ENCODE peak calls at places on chromosomes 3 and 15, in five cellular contexts. O is iris pigment epithelial cell; G is activated CD8-positive, alpha-beta memory T cell treated with anti-CD3 and anti-CD28 coated beads for 48 hours; X is astrocyte; T is RWPE1. K is an unnamed sample.

GRCh38 chr3:128068156-128068620 is 16.0 kb downstream of the SEC61A1 start:
- DNase-seq in O (no peak), X (no peak), T (peak; percentile 43), G (no peak), K (peak; percentile 36)

GRCh38 chr3:152362086-152362485 is 93.4 kb downstream of the MBNL1 start:
- DNase-seq in T (no peak), O (no peak), G (no peak), X (no peak), K (no peak)

GRCh38 chr3:188298585-188298984 is 144.6 kb downstream of the LPP start:
- DNase-seq in T (no peak), O (no peak), X (no peak), G (no peak), K (no peak)

GRCh38 chr3:106341090-106341489 is 472.3 kb upstream of the CBLB start:
- DNase-seq in T (no peak), X (no peak), O (no peak), G (no peak), K (no peak)

GRCh38 chr3:104886220-104886995 is 480.3 kb upstream of the ALCAM start:
- DNase-seq in T (no peak), G (no peak), O (peak; percentile 76), X (peak; percentile 47), K (no peak)

GRCh38 chr3:190076138-190076537 is 44.6 kb downstream of the P3H2 start:
- DNase-seq in X (peak; percentile 49), T (no peak), O (no peak), G (no peak), K (no peak)

GRCh38 chr15:89513284-89513683 is 16.9 kb upstream of the RHCG start:
- DNase-seq in G (no peak), O (no peak), T (peak; percentile 73), X (no peak), K (no peak)

GRCh38 chr15:68214838-68215234 is 9.7 kb upstream of the CALML4 start:
- DNase-seq in G (no peak), X (no peak), O (no peak), T (no peak), K (no peak)

GRCh38 chr3:5301671-5302297 is 114.3 kb downstream of the EDEM1 start:
- DNase-seq in G (no peak), X (no peak), O (no peak), T (no peak), K (no peak)

GRCh38 chr3:39327746-39328349 is 1.7 kb upstream of the CCR8 start:
- DNase-seq in G (no peak), T (no peak), X (no peak), O (no peak), K (no peak)

GRCh38 chr3:29716213-29716612 is 435.3 kb downstream of the RBMS3 start:
- DNase-seq in X (no peak), G (no peak), O (no peak), T (no peak), K (no peak)

GRCh38 chr3:5229414-5229813 is 41.9 kb downstream of the EDEM1 start:
- DNase-seq in T (no peak), G (no peak), X (no peak), O (no peak), K (no peak)

GRCh38 chr3:172629470-172629869 is 81.4 kb downstream of the NCEH1 start:
- DNase-seq in G (no peak), X (no peak), T (no peak), O (peak; percentile 48), K (peak; percentile 70)

GRCh38 chr3:60414047-60414446 is 837.2 kb downstream of the FHIT start:
- DNase-seq in T (no peak), G (no peak), X (no peak), O (no peak), K (no peak)

GRCh38 chr3:148930785-148931184 is 60.6 kb upstream of the GYG1 start:
- DNase-seq in T (no peak), O (peak; percentile 90), X (peak; percentile 74), G (no peak), K (peak; percentile 49)

GRCh38 chr15:94000603-94001002 is 230.8 kb upstream of the MCTP2 start:
- DNase-seq in O (no peak), G (no peak), X (no peak), T (no peak), K (no peak)

GRCh38 chr3:13427662-13428603 is 7.8 kb upstream of the NUP210 start:
- DNase-seq in O (no peak), G (no peak), X (no peak), T (no peak), K (no peak)

GRCh38 chr3:160400631-160401150 is 1.2 kb downstream of the SMC4 start:
- DNase-seq in G (no peak), X (no peak), T (no peak), O (peak; percentile 20), K (no peak)

GRCh38 chr3:34301313-34301712 is 502.9 kb downstream of the PDCD6IP start:
- DNase-seq in G (no peak), X (no peak), T (no peak), O (no peak), K (no peak)

GRCh38 chr3:58564456-58565160 is 12.6 kb downstream of the FAM107A start:
- DNase-seq in X (peak; percentile 92), G (no peak), O (peak; percentile 62), T (peak; percentile 30), K (peak; percentile 87)

GRCh38 chr15:40239671-40240618 is 1.1 kb downstream of the PAK6 start:
- DNase-seq in O (no peak), X (no peak), G (no peak), T (peak; percentile 79), K (no peak)

K was measured in A172.